ENCODE peak calls at places on chromosomes 4 and X, in five cellular contexts. C is IMR-90, X is DND-41, B is astrocyte, Z is kidney. O is an unnamed sample.
A peak's percentile ranks its signal among the peaks of the same experiment; 100 is the strongest.

GRCh38 chrX:151015684-151016083 is 32.5 kb downstream of the HMGB3 start:
- DNase-seq in C (no peak), X (no peak), B (no peak), Z (no peak), O (no peak)

GRCh38 chr4:40722576-40723161 is 27.1 kb upstream of the NSUN7 start:
- DNase-seq in C (no peak), X (peak; percentile 8), B (no peak), Z (no peak), O (no peak)

GRCh38 chr4:2289955-2290333 is 28.0 kb upstream of the MXD4 start:
- DNase-seq in C (no peak), X (no peak), B (no peak), Z (no peak), O (no peak)

GRCh38 chr4:138522366-138522765 is 280.2 kb upstream of the SLC7A11 start:
- DNase-seq in C (peak; percentile 40), X (no peak), B (no peak), Z (no peak), O (peak; percentile 53)

GRCh38 chrX:9829308-9830267 is 43.4 kb downstream of the SHROOM2 start:
- DNase-seq in C (peak; percentile 82), X (no peak), B (peak; percentile 92), Z (no peak), O (no peak)

GRCh38 chrX:48523682-48524081 is 2.1 kb downstream of the EBP start:
- DNase-seq in C (no peak), X (no peak), B (no peak), Z (no peak), O (no peak)

GRCh38 chrX:16785247-16786138 is 773 bp upstream of the TXLNG start:
- DNase-seq in C (no peak), X (peak; percentile 8), B (no peak), Z (no peak), O (no peak)

GRCh38 chrX:318068-318738 is 393 bp downstream of the GTPBP6 start:
- DNase-seq in C (peak; percentile 97), X (peak; percentile 99), B (peak; percentile 94), Z (peak; percentile 99), O (peak; percentile 100)

GRCh38 chr4:143352052-143352451 is 15.4 kb downstream of the GAB1 start:
- DNase-seq in C (no peak), X (no peak), B (peak; percentile 36), Z (no peak), O (no peak)

GRCh38 chr4:89226665-89227572 is 80.7 kb downstream of the GPRIN3 start:
- DNase-seq in C (peak; percentile 62), X (peak; percentile 74), B (peak; percentile 50), Z (peak; percentile 75), O (peak; percentile 95)
- H3K9ac ChIP-seq in C (no peak overlapping the region), X (no peak overlapping the region), B (no peak overlapping the region), Z (peak overlapping the region; percentile 14), O (no peak overlapping the region)

GRCh38 chr4:8239661-8240060 is 29.9 kb upstream of the HTRA3 start:
- DNase-seq in C (no peak), X (no peak), B (no peak), Z (peak; percentile 55), O (no peak)

GRCh38 chr4:8239226-8239625 is 30.3 kb upstream of the HTRA3 start:
- DNase-seq in C (no peak), X (no peak), B (no peak), Z (peak; percentile 29), O (no peak)

GRCh38 chr4:8238061-8238511 is 31.5 kb upstream of the HTRA3 start:
- DNase-seq in C (no peak), X (no peak), B (no peak), Z (no peak), O (peak; percentile 66)

GRCh38 chr4:8237256-8237989 is 32.1 kb upstream of the HTRA3 start:
- DNase-seq in C (no peak), X (no peak), B (no peak), Z (no peak), O (no peak)

GRCh38 chr4:8238515-8239053 is 31.0 kb upstream of the HTRA3 start:
- DNase-seq in C (no peak), X (no peak), B (no peak), Z (peak; percentile 59), O (peak; percentile 87)
- TF ChIP-seq CTCF in C (peak; percentile 39), X (peak; percentile 20), B (no peak), Z (peak; percentile 17), O (peak; percentile 88)

GRCh38 chrX:107935200-107935599 is 47.0 kb downstream of the TEX13B start:
- DNase-seq in C (peak; percentile 5), X (no peak), B (peak; percentile 42), Z (no peak), O (no peak)
- H3K9ac ChIP-seq in C (no peak overlapping the region), X (no peak overlapping the region), B (peak overlapping the region; percentile 58), Z (no peak overlapping the region), O (no peak overlapping the region)

GRCh38 chr4:152037435-152037834 is 276.6 kb upstream of the GATB start:
- DNase-seq in C (no peak), X (no peak), B (no peak), Z (no peak), O (no peak)
- TF ChIP-seq CTCF in C (no peak), X (no peak), B (no peak), Z (no peak), O (no peak)

DNA sequence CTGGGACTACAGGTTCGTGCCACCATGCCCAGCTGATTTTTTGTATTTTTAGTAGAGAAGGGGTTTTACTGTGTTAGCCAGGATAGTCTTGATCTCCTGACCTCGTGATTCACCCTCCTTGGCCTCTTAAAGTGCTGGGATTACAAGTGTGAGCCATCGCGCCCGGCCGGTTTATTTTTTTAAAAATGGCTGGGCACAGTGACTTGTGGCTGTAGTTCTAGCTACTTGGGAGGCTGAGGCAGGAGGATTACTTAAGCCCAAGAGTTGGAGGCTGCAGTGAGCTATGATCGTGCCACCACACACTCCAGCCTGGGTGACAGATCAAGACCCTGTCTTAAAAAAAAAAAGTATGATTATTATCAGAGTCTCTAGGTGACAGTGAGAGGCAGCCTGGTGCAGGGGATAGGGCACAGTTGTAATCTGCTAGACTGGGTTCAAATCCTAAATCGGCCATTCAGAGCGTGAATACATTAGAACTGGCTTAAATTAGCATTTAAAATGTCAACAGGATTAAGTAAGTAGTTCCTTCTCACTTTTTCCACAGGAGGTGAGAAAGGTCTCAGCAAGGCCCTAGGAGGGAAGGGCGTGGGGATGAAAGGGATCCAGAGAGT is 435 bp upstream of the MGST2 start:
- DNase-seq in C (no peak), X (no peak), B (no peak), Z (no peak), O (no peak)
- H3K9ac ChIP-seq in C (peak overlapping the region; percentile 40), X (peak overlapping the region; percentile 64), B (peak overlapping the region; percentile 82), Z (peak overlapping the region; percentile 50), O (peak overlapping the region; percentile 91)

DNA sequence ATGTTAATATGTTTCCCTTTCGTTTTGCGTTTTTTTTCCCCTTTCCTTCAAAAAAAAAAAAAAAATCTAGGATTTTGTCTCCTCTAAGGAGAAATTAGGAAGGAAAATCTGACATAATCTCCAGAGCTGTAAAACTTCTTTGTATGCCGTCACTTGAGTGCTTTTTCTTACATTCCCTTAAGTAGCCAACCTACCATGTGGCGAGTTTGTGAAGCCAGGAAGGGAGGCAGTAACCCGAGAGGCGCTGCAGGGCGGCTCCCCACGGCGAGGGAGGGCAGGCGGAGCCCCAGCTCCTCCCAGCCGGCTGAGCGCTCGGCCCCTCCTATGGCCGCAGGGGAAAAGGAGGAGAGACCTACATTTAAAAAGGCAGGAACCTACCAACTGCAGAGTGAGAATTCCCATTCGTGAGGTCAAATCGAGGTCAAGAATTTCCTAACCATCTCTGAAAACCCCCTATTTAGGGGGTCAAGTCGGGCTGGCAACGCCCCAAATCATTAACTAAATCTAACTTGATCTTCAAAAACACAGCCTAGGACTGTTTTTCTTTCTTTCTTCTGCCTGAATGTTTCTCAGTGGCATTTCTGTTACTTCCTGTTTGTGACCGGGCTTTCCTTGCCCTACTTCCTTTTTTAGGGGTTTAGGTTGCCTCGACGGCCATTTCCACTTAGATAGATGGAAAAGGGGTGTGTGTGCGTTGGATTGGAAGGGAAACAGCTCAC is 345.1 kb upstream of the KLF3 start:
- DNase-seq in C (peak; percentile 95), X (peak; percentile 32), B (peak; percentile 96), Z (peak; percentile 97), O (peak; percentile 96)
- TF ChIP-seq CTCF in C (peak; percentile 0), X (no peak), B (no peak), Z (no peak), O (no peak)